ENCODE peak calls at places on chromosome 13, in four cellular contexts. W is BE2C, N is nephron progenitor cell, T is NCI-H2227 treated with DMSO at 0.1 percent for 48 hours. R is an unnamed sample.

GRCh38 chr13:53191091-53191490 is 162.5 kb downstream of the OLFM4 start:
- DNase-seq in W (no peak), N (no peak), T (no peak), R (peak; percentile 97)

GRCh38 chr13:113454936-113455335 is 1.6 kb upstream of the ADPRHL1 start:
- DNase-seq in W (no peak), N (no peak), T (no peak), R (no peak)

GRCh38 chr13:103325675-103326074 is 259.5 kb upstream of the SLC10A2 start:
- DNase-seq in W (no peak), N (no peak), T (no peak), R (no peak)

GRCh38 chr13:82751221-82751620 is 1131.1 kb downstream of the SLITRK1 start:
- DNase-seq in W (no peak), N (no peak), T (no peak), R (no peak)

GRCh38 chr13:99320693-99321481 is 13.7 kb upstream of the GPR183 start:
- DNase-seq in W (no peak), N (no peak), T (no peak), R (no peak)

GRCh38 chr13:40116008-40116407 is 460.5 kb downstream of the COG6 start:
- DNase-seq in W (no peak), N (no peak), T (no peak), R (peak; percentile 39)

GRCh38 chr13:76148374-76148773 is 512.2 kb downstream of the LMO7 start:
- DNase-seq in W (no peak), N (no peak), T (no peak), R (no peak)

GRCh38 chr13:73849292-73849691 is 284.9 kb downstream of the KLF12 start:
- DNase-seq in W (peak; percentile 46), N (no peak), T (no peak), R (peak; percentile 54)

GRCh38 chr13:70310720-70311119 is 202.5 kb upstream of the KLHL1 start:
- DNase-seq in W (peak; percentile 67), N (peak; percentile 18), T (peak; percentile 63), R (peak; percentile 5)

GRCh38 chr13:99467764-99468163 is 33.5 kb upstream of the TM9SF2 start:
- DNase-seq in W (no peak), N (no peak), T (no peak), R (no peak)

GRCh38 chr13:73870970-73871935 is 263.0 kb downstream of the KLF12 start:
- DNase-seq in W (no peak), N (no peak), T (no peak), R (peak; percentile 26)

GRCh38 chr13:27038323-27038722 is 133.3 kb downstream of the USP12 start:
- DNase-seq in W (no peak), N (no peak), T (no peak), R (no peak)

GRCh38 chr13:44474122-44474910 is 100.7 kb downstream of the SERP2 start:
- DNase-seq in W (no peak), N (no peak), T (no peak), R (peak; percentile 26)

GRCh38 chr13:21641629-21642028 is 29.2 kb upstream of the FGF9 start:
- DNase-seq in W (no peak), N (no peak), T (no peak), R (no peak)

GRCh38 chr13:24540236-24541126 is 27.9 kb upstream of the PARP4 start:
- DNase-seq in W (no peak), N (peak; percentile 33), T (no peak), R (peak; percentile 66)

GRCh38 chr13:83883061-83883523 is 818 bp upstream of the SLITRK1 start:
- DNase-seq in W (no peak), N (no peak), T (peak; percentile 25), R (peak; percentile 27)

GRCh38 chr13:99421758-99422555 is 79.3 kb upstream of the TM9SF2 start:
- DNase-seq in W (no peak), N (no peak), T (no peak), R (no peak)

R was measured in ELF-1.